ENCODE peak calls at places on chromosome 7, in seven cellular contexts. S is spleen, A is H9, Y is esophagus muscularis mucosa, H is type B pancreatic cell, V is DND-41, B is hepatocyte. C is an unnamed sample.
A peak's percentile ranks its signal among the peaks of the same experiment; 100 is the strongest.

GRCh38 chr7:23058412-23059096 is 44.6 kb upstream of the HYCC1 start:
- DNase-seq in S (no peak), A (no peak), Y (no peak), H (no peak), V (no peak), B (no peak), C (no peak)

GRCh38 chr7:39942883-39943282 is 7.2 kb upstream of the CDK13 start:
- DNase-seq in S (no peak), A (no peak), Y (no peak), H (no peak), V (no peak), B (no peak), C (no peak)

GRCh38 chr7:139696547-139696946 is 81.3 kb downstream of the HIPK2 start:
- DNase-seq in S (no peak), A (no peak), Y (no peak), H (no peak), V (no peak), B (no peak), C (peak; percentile 52)

GRCh38 chr7:5603193-5604140 is 178.0 kb downstream of the RNF216 start:
- DNase-seq in S (no peak), A (peak; percentile 54), Y (no peak), H (no peak), V (no peak), B (no peak), C (no peak)

GRCh38 chr7:158648787-158649186 is 55.8 kb downstream of the NCAPG2 start:
- DNase-seq in S (no peak), A (no peak), Y (no peak), H (no peak), V (no peak), B (no peak), C (no peak)

GRCh38 chr7:47347986-47348385 is 233.9 kb downstream of the TNS3 start:
- DNase-seq in S (peak; percentile 37), A (no peak), Y (no peak), H (no peak), V (no peak), B (no peak), C (no peak)

GRCh38 chr7:25272265-25272664 is 44.0 kb upstream of the NPVF start:
- DNase-seq in S (no peak), A (no peak), Y (no peak), H (no peak), V (no peak), B (no peak), C (no peak)

GRCh38 chr7:122597277-122597676 is 101.6 kb downstream of the RNF133 start:
- DNase-seq in S (no peak), A (no peak), Y (no peak), H (no peak), V (no peak), B (no peak), C (no peak)

GRCh38 chr7:66379761-66380160 is 174.6 kb downstream of the TPST1 start:
- DNase-seq in S (no peak), A (no peak), Y (no peak), H (no peak), V (no peak), B (no peak), C (no peak)

GRCh38 chr7:136956232-136956631 is 87.8 kb downstream of the CHRM2 start:
- DNase-seq in S (no peak), A (no peak), Y (no peak), H (no peak), V (no peak), B (no peak), C (no peak)

GRCh38 chr7:14685112-14685511 is 217.4 kb downstream of the DGKB start:
- DNase-seq in S (no peak), A (no peak), Y (no peak), H (no peak), V (no peak), B (no peak), C (no peak)

GRCh38 chr7:135147899-135148721 is at the start of gene TMEM140:
- DNase-seq in S (peak; percentile 86), A (no peak), Y (no peak), H (no peak), V (peak; percentile 61), B (peak; percentile 76), C (peak; percentile 74)

GRCh38 chr7:94064541-94065191 is 60.5 kb upstream of the BET1 start:
- DNase-seq in S (no peak), A (no peak), Y (no peak), H (no peak), V (no peak), B (no peak), C (no peak)

GRCh38 chr7:8963722-8964121 is 530.3 kb downstream of the NXPH1 start:
- DNase-seq in S (no peak), A (no peak), Y (no peak), H (no peak), V (no peak), B (no peak), C (no peak)

GRCh38 chr7:74354009-74354408 is 64.8 kb downstream of the CLIP2 start:
- DNase-seq in S (no peak), A (no peak), Y (no peak), H (no peak), V (no peak), B (no peak), C (no peak)

GRCh38 chr7:70131807-70132565 is 533.7 kb downstream of the AUTS2 start:
- DNase-seq in S (no peak), A (no peak), Y (no peak), H (no peak), V (no peak), B (no peak), C (no peak)

GRCh38 chr7:15915694-15916093 is 229.2 kb upstream of the MEOX2 start:
- DNase-seq in S (no peak), A (no peak), Y (no peak), H (no peak), V (no peak), B (no peak), C (no peak)

DNA sequence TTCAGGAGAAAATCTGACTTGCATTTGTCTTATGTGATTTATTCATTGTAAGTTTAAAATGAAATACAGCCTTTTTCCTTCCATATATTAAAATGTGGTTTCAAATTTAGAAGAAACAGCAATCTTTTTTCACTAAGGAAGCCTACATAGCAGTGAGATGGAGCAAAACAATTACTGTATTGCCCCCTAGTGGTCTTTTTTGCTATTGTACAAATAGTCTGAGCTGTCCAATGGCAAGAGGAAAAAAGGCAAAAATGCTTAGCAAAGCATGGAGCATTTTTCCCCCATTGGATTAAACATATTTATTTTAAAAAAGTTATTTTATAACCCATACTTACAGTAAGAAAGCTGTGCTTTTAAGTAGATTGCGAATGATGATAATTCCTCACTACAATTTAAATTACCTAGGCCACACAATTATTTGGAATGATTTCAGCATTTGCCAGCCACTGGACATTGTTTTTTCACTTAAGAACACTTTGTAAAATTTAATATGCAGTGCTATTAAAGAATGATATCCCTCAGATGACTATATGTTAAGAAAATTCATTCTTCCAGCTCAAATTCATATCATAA is 119.5 kb downstream of the CPED1 start:
- DNase-seq in S (no peak), A (no peak), Y (no peak), H (no peak), V (no peak), B (peak; percentile 83), C (no peak)
- TF ChIP-seq CTCF in S (peak; percentile 80), A (peak; percentile 89), Y (peak; percentile 71), H (peak; percentile 94), V (peak; percentile 79), B (peak; percentile 89), C (peak; percentile 75)

DNA sequence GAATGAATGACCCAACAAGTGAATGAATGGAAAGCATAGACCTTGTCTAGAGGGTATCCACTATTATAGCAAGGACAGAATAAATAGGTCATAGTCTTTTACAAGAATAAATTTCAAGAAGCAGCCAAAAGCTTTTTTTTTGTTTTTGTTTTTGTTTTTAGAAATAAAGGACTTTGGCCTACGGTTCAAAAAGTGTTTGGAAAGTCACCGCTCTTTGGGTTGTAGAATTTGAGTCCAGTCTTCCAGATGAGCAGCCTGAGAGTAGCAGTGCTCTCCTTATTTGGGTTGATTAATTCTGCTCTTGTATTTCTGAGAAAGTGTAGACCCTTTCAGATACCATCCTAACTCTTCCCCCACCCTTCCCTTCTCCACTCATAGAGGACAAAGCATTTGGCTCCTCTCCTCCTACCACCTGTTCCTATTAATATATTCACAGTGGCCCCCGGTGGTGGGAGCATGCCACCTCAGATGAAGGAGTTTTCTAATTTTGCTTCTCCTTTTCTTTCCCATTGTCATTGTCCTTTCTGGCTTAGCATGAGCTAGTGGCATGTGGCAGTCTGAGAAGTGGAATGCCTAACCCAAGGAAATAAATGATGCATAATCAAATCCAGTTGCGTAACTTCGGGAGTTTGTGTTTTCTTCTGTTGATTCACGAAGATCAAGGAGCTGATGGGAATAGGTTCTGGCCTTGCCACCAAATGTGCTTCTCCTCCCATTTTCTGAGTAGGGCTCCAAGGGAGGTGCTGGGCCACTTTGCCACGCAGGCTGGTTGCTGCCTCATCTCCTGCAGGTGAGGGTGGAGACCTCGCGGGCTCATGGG is 114.7 kb downstream of the CHN2 start:
- DNase-seq in S (no peak), A (no peak), Y (no peak), H (no peak), V (peak; percentile 9), B (no peak), C (peak; percentile 7)
- TF ChIP-seq CTCF in S (no peak), A (peak; percentile 49), Y (no peak), H (peak; percentile 34), V (peak; percentile 47), B (peak; percentile 9), C (no peak)

DNA sequence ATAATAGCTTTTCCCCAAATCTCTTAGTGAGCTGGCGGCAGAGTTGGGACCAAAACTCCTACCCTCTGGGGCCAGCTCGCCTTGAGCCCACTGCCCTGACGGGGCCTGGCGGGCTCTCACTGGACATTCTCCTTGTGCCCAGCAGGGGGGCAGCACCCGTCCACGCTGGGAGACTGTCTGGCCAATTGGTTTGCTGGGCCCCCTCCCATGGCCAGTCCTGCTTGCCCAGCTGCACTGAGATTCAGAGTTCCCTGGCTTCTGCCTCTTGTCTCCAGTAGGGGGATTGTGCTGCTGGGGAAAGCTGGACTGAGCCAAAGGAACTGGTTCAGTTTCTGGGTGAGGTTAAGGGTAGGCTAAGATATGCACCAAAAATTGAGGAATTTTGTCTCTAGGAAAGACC is 59.8 kb downstream of the RAMP3 start:
- DNase-seq in S (peak; percentile 73), A (peak; percentile 72), Y (no peak), H (no peak), V (no peak), B (peak; percentile 22), C (no peak)
- TF ChIP-seq CTCF in S (no peak), A (peak; percentile 73), Y (no peak), H (peak; percentile 73), V (peak; percentile 21), B (peak; percentile 34), C (no peak)

GRCh38 chr7:105887569-105888199 is 11.3 kb upstream of the ATXN7L1 start:
- DNase-seq in S (no peak), A (no peak), Y (no peak), H (no peak), V (no peak), B (peak; percentile 24), C (no peak)

GRCh38 chr7:105885386-105886111 is 9.2 kb upstream of the ATXN7L1 start:
- DNase-seq in S (peak; percentile 32), A (no peak), Y (no peak), H (no peak), V (peak; percentile 24), B (no peak), C (peak; percentile 19)

GRCh38 chr7:105896407-105896842 is 20.0 kb upstream of the ATXN7L1 start:
- DNase-seq in S (no peak), A (no peak), Y (no peak), H (no peak), V (no peak), B (peak; percentile 25), C (no peak)

GRCh38 chr7:105894131-105894530 is 17.7 kb upstream of the ATXN7L1 start:
- DNase-seq in S (no peak), A (no peak), Y (no peak), H (no peak), V (no peak), B (no peak), C (no peak)

GRCh38 chr7:105890290-105890997 is 14.0 kb upstream of the ATXN7L1 start:
- DNase-seq in S (peak; percentile 56), A (no peak), Y (no peak), H (no peak), V (no peak), B (no peak), C (peak; percentile 84)
- TF ChIP-seq CTCF in S (no peak), A (no peak), Y (no peak), H (no peak), V (no peak), B (no peak), C (no peak)

C was measured in activated CD8-positive, alpha-beta T cell treated with anti-CD3 and anti-CD28 coated beads for 36 hours.